ENCODE peak calls at places on chromosome 14, in five cellular contexts. R is HepG2, C is SK-N-SH, G is H1, O is GM12878. X is an unnamed sample.

GRCh38 chr14:61474021-61474420 is 152.6 kb downstream of the PRKCH start:
- DNase-seq in O (no peak), R (no peak), G (no peak), C (no peak), X (no peak)

GRCh38 chr14:90624732-90625444 is 191.3 kb downstream of the TTC7B start:
- DNase-seq in G (no peak), O (no peak), R (peak; percentile 53), C (no peak), X (no peak)

GRCh38 chr14:50875359-50876090 is 3.7 kb downstream of the ABHD12B start:
- DNase-seq in C (no peak), R (peak; percentile 96), G (no peak), O (peak; percentile 78), X (no peak)

GRCh38 chr14:59331217-59331616 is 134.0 kb downstream of the GPR135 start:
- DNase-seq in C (no peak), R (no peak), G (peak; percentile 25), O (no peak), X (no peak)

GRCh38 chr14:92263681-92264080 is 59.3 kb upstream of the SLC24A4 start:
- DNase-seq in O (no peak), R (no peak), C (no peak), G (no peak), X (no peak)

GRCh38 chr14:93989939-93990338 is 7.2 kb upstream of the CCDC197 start:
- DNase-seq in O (no peak), G (no peak), R (peak; percentile 82), C (no peak), X (no peak)

GRCh38 chr14:39491134-39491541 is 58.9 kb upstream of the FBXO33 start:
- DNase-seq in O (no peak), G (no peak), R (peak; percentile 59), C (peak; percentile 1), X (peak; percentile 22)

GRCh38 chr14:29743566-29743965 is 184.1 kb downstream of the PRKD1 start:
- DNase-seq in G (no peak), R (no peak), C (no peak), O (no peak), X (no peak)

GRCh38 chr14:57657487-57657886 is 163.8 kb upstream of the CCDC198 start:
- DNase-seq in G (no peak), R (no peak), C (no peak), O (no peak), X (no peak)

GRCh38 chr14:102928412-102929348 is 6.2 kb downstream of the AMN start:
- DNase-seq in O (no peak), R (no peak), C (no peak), G (no peak), X (no peak)

GRCh38 chr14:68815288-68816182 is 22.7 kb upstream of the ZFP36L1 start:
- DNase-seq in G (no peak), O (no peak), C (peak; percentile 12), R (no peak), X (no peak)

GRCh38 chr14:68816943-68817430 is 24.1 kb upstream of the ZFP36L1 start:
- DNase-seq in G (no peak), O (no peak), C (no peak), R (no peak), X (no peak)

GRCh38 chr14:68817513-68818212 is 24.8 kb upstream of the ZFP36L1 start:
- DNase-seq in R (no peak), G (no peak), O (no peak), C (peak; percentile 24), X (no peak)

GRCh38 chr14:68814376-68815287 is 21.8 kb upstream of the ZFP36L1 start:
- DNase-seq in O (peak; percentile 84), G (no peak), R (peak; percentile 74), C (peak; percentile 71), X (no peak)

DNA sequence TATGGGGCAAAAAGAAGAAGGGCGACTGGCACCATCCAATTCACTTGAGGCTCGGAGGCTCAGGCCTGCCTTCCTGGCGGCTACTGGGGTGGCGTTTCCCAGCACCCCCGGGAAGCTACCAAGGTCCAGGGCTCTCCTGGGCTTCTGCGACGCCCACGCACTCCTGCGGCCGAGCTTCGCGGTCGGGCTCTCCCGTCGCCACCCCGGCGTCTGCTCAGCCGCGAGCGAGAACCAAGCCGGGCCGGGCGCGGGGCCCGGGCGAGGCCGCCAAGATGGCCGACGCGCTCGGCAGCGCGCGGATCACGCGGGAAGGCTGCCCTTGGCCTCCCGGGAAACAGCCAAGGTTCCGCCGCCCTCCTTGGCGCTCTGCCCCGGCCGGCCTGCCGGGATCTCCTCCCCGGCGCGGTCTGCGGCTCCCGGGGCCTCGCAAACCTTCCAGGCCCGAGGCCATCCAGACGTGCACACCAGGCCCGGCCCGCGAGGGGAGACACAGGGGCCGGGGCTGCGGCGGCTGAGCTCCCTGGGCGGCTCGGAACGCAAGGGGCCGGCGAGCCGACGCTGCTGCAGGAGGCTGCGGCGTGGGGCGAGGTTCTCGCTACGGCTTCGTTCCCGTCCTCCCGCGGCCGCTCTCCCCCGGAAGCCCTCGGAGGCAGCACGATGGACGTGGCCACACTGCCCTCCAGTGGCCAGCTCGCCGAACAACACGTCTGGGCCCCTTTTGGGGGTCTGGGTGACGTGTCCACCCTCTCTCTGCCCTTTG is 23.5 kb upstream of the ZFP36L1 start:
- DNase-seq in R (peak; percentile 63), O (no peak), G (no peak), C (peak; percentile 98), X (peak; percentile 84)
- TF ChIP-seq POLR2AphosphoS5 in R (no peak), O (peak; percentile 59), G (no peak), C (no peak), X (no peak)

GRCh38 chr14:56170028-56170427 is 51.8 kb downstream of the PELI2 start:
- DNase-seq in G (no peak), O (no peak), C (no peak), R (no peak), X (no peak)

GRCh38 chr14:56170877-56171422 is 52.7 kb downstream of the PELI2 start:
- DNase-seq in R (no peak), O (no peak), G (no peak), C (no peak), X (no peak)

GRCh38 chr14:56173360-56173922 is 55.2 kb downstream of the PELI2 start:
- DNase-seq in G (no peak), C (no peak), R (no peak), O (no peak), X (no peak)

GRCh38 chr14:56172074-56172473 is 53.9 kb downstream of the PELI2 start:
- DNase-seq in G (no peak), R (no peak), C (no peak), O (no peak), X (no peak)

GRCh38 chr14:56172571-56172971 is 54.4 kb downstream of the PELI2 start:
- DNase-seq in C (no peak), G (no peak), O (no peak), R (no peak), X (no peak)
- TF ChIP-seq USF2 in C (no peak), G (no peak), O (no peak), R (no peak), X (no peak)

GRCh38 chr14:77123381-77124344 is 17.9 kb downstream of the ZDHHC22 start:
- DNase-seq in G (no peak), C (no peak), O (no peak), R (no peak), X (no peak)

GRCh38 chr14:77119852-77120251 is 21.7 kb downstream of the ZDHHC22 start:
- DNase-seq in R (no peak), C (no peak), G (no peak), O (no peak), X (no peak)

GRCh38 chr14:77122555-77123125 is 19.0 kb downstream of the ZDHHC22 start:
- DNase-seq in G (no peak), R (no peak), O (no peak), C (no peak), X (no peak)

GRCh38 chr14:77124345-77125274 is 17.0 kb downstream of the ZDHHC22 start:
- DNase-seq in C (peak; percentile 92), O (no peak), R (no peak), G (no peak), X (peak; percentile 71)

GRCh38 chr14:77120771-77121743 is 20.5 kb downstream of the ZDHHC22 start:
- DNase-seq in C (no peak), O (peak; percentile 97), G (no peak), R (no peak), X (no peak)
- TF ChIP-seq POLR2AphosphoS5 in C (no peak), O (peak; percentile 73), G (no peak), R (no peak), X (no peak)

GRCh38 chr14:44405350-44405619 is 101.8 kb downstream of the FSCB start:
- DNase-seq in R (no peak), O (no peak), G (no peak), C (no peak), X (no peak)

GRCh38 chr14:44404599-44405349 is 102.3 kb downstream of the FSCB start:
- DNase-seq in O (no peak), C (no peak), R (no peak), G (no peak), X (no peak)

GRCh38 chr14:44403194-44403593 is 103.9 kb downstream of the FSCB start:
- DNase-seq in G (no peak), R (no peak), O (no peak), C (no peak), X (no peak)

DNA sequence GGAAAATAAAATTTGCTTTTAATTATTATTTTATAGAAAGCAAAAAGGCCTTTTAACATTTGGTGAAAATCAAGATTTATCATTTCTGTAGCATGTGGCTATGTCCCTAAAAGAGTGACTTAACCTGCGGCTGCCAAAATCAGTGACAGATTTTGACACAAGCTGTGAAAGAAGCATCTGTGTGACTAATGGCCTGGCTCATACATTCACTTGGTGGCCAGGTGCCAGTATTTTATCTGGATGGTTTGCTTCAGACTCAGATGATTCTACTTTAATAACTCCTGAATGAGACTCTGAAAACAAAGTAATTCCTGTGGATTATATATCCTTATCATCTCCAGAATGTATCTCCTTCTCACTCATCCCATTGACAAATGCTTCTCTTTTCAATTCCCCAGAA is 103.1 kb downstream of the FSCB start:
- DNase-seq in R (no peak), G (no peak), C (no peak), O (no peak), X (no peak)
- TF ChIP-seq USF2 in R (no peak), G (no peak), C (no peak), O (no peak), X (no peak)

GRCh38 chr14:100065161-100065871 is at the start of gene EVL:
- DNase-seq in G (no peak), O (peak; percentile 81), R (no peak), C (no peak), X (no peak)
- TF ChIP-seq POLR2AphosphoS5 in G (no peak), O (peak; percentile 73), R (no peak), C (no peak), X (no peak)

DNA sequence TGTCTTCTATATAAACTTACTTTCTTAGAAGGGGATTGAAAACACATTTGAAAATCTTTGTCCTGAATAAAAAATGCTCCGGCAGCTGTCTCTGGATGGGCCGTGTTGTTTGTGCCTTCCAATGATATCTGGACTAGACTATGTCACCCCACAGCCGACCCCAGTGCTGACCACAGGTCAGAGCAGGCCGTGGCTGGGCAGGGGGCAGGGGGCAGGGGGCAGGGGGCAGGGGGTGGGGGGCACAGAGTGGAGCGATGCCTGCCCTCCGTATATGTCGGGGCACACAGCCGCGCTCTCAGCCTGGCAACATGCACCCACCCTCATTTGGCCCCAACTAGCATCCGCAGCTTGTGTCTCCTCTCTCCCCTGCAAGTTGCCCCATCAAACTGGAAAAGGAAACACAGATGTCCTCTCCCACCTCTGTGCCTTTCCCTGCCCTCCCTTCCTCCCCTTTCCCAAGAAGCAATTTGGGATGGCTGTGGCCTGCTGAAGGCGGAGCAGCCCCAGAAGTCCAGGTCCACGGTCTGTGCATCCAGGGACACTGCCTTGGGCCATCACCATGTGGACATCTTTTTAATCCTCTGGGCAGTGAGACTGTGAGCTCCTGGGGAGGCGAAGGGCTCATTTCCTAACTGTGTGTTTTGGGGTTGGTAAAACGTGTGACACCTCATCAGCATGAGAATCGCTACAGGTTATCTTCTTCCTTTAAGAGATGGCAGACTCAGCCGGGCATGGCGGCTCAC is 295.7 kb upstream of the RTL1 start:
- DNase-seq in C (peak; percentile 7), O (no peak), G (no peak), R (no peak), X (no peak)
- TF ChIP-seq USF2 in C (no peak), O (no peak), G (no peak), R (no peak), X (no peak)

X was measured in K562.